ENCODE peak calls at places on chromosomes 16 and 17, in six cellular contexts. V is substantia nigra; Q is left cardiac atrium; Z is sigmoid colon; A is central memory CD4-positive, alpha-beta T cell; M is esophagus squamous epithelium. G is an unnamed sample.

GRCh38 chr16:67432491-67432890 is 1.6 kb downstream of the HSD11B2 start:
- DNase-seq in Z (no peak), Q (no peak), A (no peak), M (no peak), V (no peak), G (no peak)

GRCh38 chr17:75271955-75272847 is 1.2 kb upstream of the MIF4GD start:
- DNase-seq in M (no peak), Q (peak; percentile 75), V (peak; percentile 18), Z (peak; percentile 86), A (no peak), G (no peak)

GRCh38 chr16:58582971-58583765 is 46.5 kb downstream of the CNOT1 start:
- DNase-seq in A (no peak), Q (peak; percentile 27), Z (no peak), M (no peak), V (no peak), G (no peak)

GRCh38 chr17:19712436-19713004 is 3.9 kb downstream of the SLC47A2 start:
- DNase-seq in M (no peak), V (no peak), Q (no peak), A (no peak), Z (no peak), G (no peak)

GRCh38 chr16:10926867-10927266 is 15.4 kb downstream of the DEXI start:
- DNase-seq in M (no peak), V (no peak), Q (no peak), Z (no peak), A (no peak), G (no peak)

GRCh38 chr17:6231886-6232767 is 161.9 kb downstream of the WSCD1 start:
- DNase-seq in Z (no peak), V (no peak), Q (no peak), A (no peak), M (no peak), G (no peak)

GRCh38 chr17:38554430-38555350 is 51.1 kb downstream of the SRCIN1 start:
- DNase-seq in M (no peak), A (no peak), V (no peak), Z (no peak), Q (no peak), G (no peak)

GRCh38 chr17:16962804-16963203 is 9.1 kb downstream of the TNFRSF13B start:
- DNase-seq in M (no peak), Q (no peak), A (no peak), V (no peak), Z (peak; percentile 20), G (no peak)

GRCh38 chr17:65794572-65794971 is 233.1 kb upstream of the AXIN2 start:
- DNase-seq in A (no peak), M (no peak), Z (no peak), Q (no peak), V (no peak), G (peak; percentile 38)

GRCh38 chr17:79478051-79478461 is 132.8 kb downstream of the RBFOX3 start:
- DNase-seq in Q (no peak), V (no peak), A (no peak), Z (no peak), M (no peak), G (no peak)

GRCh38 chr16:3282103-3282746 is 1.1 kb upstream of the ZNF263 start:
- DNase-seq in Q (no peak), V (no peak), M (no peak), A (no peak), Z (no peak), G (no peak)

GRCh38 chr17:83152745-83153611 is 73.6 kb downstream of the METRNL start:
- DNase-seq in V (no peak), Z (peak; percentile 77), Q (peak; percentile 67), A (no peak), M (no peak), G (no peak)

GRCh38 chr16:54597222-54597621 is 310.6 kb upstream of the IRX3 start:
- DNase-seq in V (no peak), M (no peak), Z (no peak), A (no peak), Q (no peak), G (no peak)

GRCh38 chr17:82931696-82932060 is 91.9 kb upstream of the ZNF750 start:
- DNase-seq in M (no peak), V (peak; percentile 46), A (no peak), Z (peak; percentile 91), Q (peak; percentile 76), G (peak; percentile 24)

GRCh38 chr17:55285340-55286301 is 20.9 kb downstream of the HLF start:
- DNase-seq in A (no peak), V (peak; percentile 47), M (no peak), Z (peak; percentile 100), Q (peak; percentile 95), G (peak; percentile 90)

GRCh38 chr16:20873331-20873730 is 26.8 kb downstream of the DCUN1D3 start:
- DNase-seq in Z (no peak), V (no peak), M (no peak), A (no peak), Q (no peak), G (no peak)

GRCh38 chr17:81398170-81398854 is 3.1 kb downstream of the BAHCC1 start:
- DNase-seq in M (no peak), Q (no peak), V (no peak), Z (no peak), A (no peak), G (no peak)

GRCh38 chr17:77204531-77204930 is 63.8 kb downstream of the SEC14L1 start:
- DNase-seq in Q (no peak), A (no peak), V (no peak), Z (no peak), M (no peak), G (no peak)

G was measured in stomach.